ENCODE peak calls at places on chromosomes 1 and 21, in four cellular contexts. J is pancreas, U is Calu3, T is tibial nerve. I is an unnamed sample.
A peak's percentile ranks its signal among the peaks of the same experiment; 100 is the strongest.

GRCh38 chr1:177209357-177209756 is 38.6 kb downstream of the BRINP2 start:
- DNase-seq in J (peak; percentile 38), U (peak; percentile 76), T (peak; percentile 55), I (no peak)

GRCh38 chr1:158972841-158973240 is 36.9 kb upstream of the IFI16 start:
- DNase-seq in J (no peak), U (no peak), T (no peak), I (peak; percentile 9)

GRCh38 chr1:222331340-222331739 is 216.6 kb downstream of the HHIPL2 start:
- DNase-seq in J (no peak), U (no peak), T (no peak), I (no peak)

GRCh38 chr1:160217466-160218165 is 12.4 kb downstream of the PEA15 start:
- DNase-seq in J (no peak), U (no peak), T (no peak), I (no peak)

GRCh38 chr1:218967836-218968235 is 205.8 kb upstream of the LYPLAL1 start:
- DNase-seq in J (no peak), U (no peak), T (no peak), I (no peak)

GRCh38 chr1:205102404-205102803 is 18.1 kb upstream of the TMEM81 start:
- DNase-seq in J (no peak), U (no peak), T (no peak), I (no peak)

GRCh38 chr1:107139833-107140702 is 771 bp upstream of the NTNG1 start:
- DNase-seq in J (peak; percentile 26), U (peak; percentile 18), T (no peak), I (peak; percentile 55)

GRCh38 chr1:41933106-41933505 is 14.4 kb upstream of the HIVEP3 start:
- DNase-seq in J (no peak), U (no peak), T (no peak), I (no peak)

GRCh38 chr1:211589782-211590721 is 11.1 kb upstream of the SLC30A1 start:
- DNase-seq in J (no peak), U (peak; percentile 54), T (peak; percentile 80), I (no peak)

GRCh38 chr1:14228677-14229076 is 369.8 kb upstream of the KAZN start:
- DNase-seq in J (no peak), U (no peak), T (no peak), I (no peak)

GRCh38 chr1:110879758-110880606 is 7.0 kb downstream of the CD53 start:
- DNase-seq in J (no peak), U (no peak), T (no peak), I (no peak)

GRCh38 chr1:167152192-167152876 is 58.5 kb downstream of the STYXL2 start:
- DNase-seq in J (no peak), U (no peak), T (no peak), I (no peak)

GRCh38 chr1:90973897-90974798 is 47.7 kb downstream of the ZNF644 start:
- DNase-seq in J (no peak), U (no peak), T (no peak), I (no peak)

GRCh38 chr1:39001516-39002389 is 10.7 kb downstream of the AKIRIN1 start:
- DNase-seq in J (no peak), U (no peak), T (no peak), I (no peak)

GRCh38 chr1:39003787-39004186 is 12.7 kb downstream of the AKIRIN1 start:
- DNase-seq in J (no peak), U (no peak), T (no peak), I (no peak)

GRCh38 chr1:39006287-39006686 is 15.2 kb downstream of the AKIRIN1 start:
- DNase-seq in J (no peak), U (no peak), T (no peak), I (no peak)

GRCh38 chr1:39003464-39003752 is 12.3 kb downstream of the AKIRIN1 start:
- DNase-seq in J (no peak), U (no peak), T (no peak), I (no peak)

GRCh38 chr1:39006726-39007645 is 15.9 kb downstream of the AKIRIN1 start:
- DNase-seq in J (no peak), U (no peak), T (no peak), I (no peak)
- TF ChIP-seq CTCF in J (no peak), U (no peak), T (no peak), I (no peak)

GRCh38 chr1:53134042-53134485 is 8.4 kb downstream of the SLC1A7 start:
- DNase-seq in J (no peak), U (no peak), T (no peak), I (no peak)

GRCh38 chr1:53134961-53135734 is 7.3 kb downstream of the SLC1A7 start:
- DNase-seq in J (no peak), U (no peak), T (no peak), I (no peak)

GRCh38 chr1:53133261-53134041 is 9.0 kb downstream of the SLC1A7 start:
- DNase-seq in J (no peak), U (no peak), T (no peak), I (no peak)

GRCh38 chr1:53137729-53138128 is 4.7 kb downstream of the SLC1A7 start:
- DNase-seq in J (no peak), U (no peak), T (no peak), I (no peak)

GRCh38 chr1:53135735-53136114 is 6.7 kb downstream of the SLC1A7 start:
- DNase-seq in J (no peak), U (no peak), T (peak; percentile 61), I (no peak)
- TF ChIP-seq CTCF in J (no peak), U (no peak), T (no peak), I (no peak)

GRCh38 chr1:235617808-235618207 is 31.8 kb downstream of the GNG4 start:
- DNase-seq in J (no peak), U (no peak), T (no peak), I (no peak)
- TF ChIP-seq CTCF in J (no peak), U (no peak), T (no peak), I (no peak)

GRCh38 chr21:45289655-45290515 is 2.2 kb upstream of the POFUT2 start:
- DNase-seq in J (no peak), U (no peak), T (no peak), I (no peak)
- TF ChIP-seq CTCF in J (no peak), U (no peak), T (peak; percentile 20), I (peak; percentile 34)

GRCh38 chr1:116372651-116373444 is at the start of gene ATP1A1:
- DNase-seq in J (peak; percentile 99), U (peak; percentile 96), T (peak; percentile 98), I (peak; percentile 99)
- TF ChIP-seq CTCF in J (no peak), U (no peak), T (peak; percentile 35), I (no peak)

DNA sequence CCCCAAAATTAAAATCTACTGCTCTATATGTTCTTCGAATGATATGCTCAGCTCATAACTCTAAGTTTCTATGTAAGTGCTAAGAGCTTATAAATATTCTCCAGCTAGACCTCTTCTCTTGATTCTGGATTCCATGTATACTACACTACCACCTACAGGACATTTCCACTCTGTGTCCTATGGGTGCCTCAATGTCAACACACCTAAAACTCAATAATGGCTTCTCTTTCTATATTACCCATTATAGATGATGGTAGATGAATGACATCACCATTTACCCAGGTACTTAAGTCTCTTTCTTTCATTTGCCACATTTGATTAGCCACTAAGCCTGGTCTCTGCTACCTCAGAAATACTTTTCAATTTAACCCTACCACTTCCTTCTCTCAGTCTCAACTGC is 41.3 kb downstream of the TBX19 start:
- DNase-seq in J (no peak), U (peak; percentile 18), T (no peak), I (no peak)
- TF ChIP-seq CTCF in J (peak; percentile 17), U (peak; percentile 37), T (peak; percentile 24), I (no peak)

DNA sequence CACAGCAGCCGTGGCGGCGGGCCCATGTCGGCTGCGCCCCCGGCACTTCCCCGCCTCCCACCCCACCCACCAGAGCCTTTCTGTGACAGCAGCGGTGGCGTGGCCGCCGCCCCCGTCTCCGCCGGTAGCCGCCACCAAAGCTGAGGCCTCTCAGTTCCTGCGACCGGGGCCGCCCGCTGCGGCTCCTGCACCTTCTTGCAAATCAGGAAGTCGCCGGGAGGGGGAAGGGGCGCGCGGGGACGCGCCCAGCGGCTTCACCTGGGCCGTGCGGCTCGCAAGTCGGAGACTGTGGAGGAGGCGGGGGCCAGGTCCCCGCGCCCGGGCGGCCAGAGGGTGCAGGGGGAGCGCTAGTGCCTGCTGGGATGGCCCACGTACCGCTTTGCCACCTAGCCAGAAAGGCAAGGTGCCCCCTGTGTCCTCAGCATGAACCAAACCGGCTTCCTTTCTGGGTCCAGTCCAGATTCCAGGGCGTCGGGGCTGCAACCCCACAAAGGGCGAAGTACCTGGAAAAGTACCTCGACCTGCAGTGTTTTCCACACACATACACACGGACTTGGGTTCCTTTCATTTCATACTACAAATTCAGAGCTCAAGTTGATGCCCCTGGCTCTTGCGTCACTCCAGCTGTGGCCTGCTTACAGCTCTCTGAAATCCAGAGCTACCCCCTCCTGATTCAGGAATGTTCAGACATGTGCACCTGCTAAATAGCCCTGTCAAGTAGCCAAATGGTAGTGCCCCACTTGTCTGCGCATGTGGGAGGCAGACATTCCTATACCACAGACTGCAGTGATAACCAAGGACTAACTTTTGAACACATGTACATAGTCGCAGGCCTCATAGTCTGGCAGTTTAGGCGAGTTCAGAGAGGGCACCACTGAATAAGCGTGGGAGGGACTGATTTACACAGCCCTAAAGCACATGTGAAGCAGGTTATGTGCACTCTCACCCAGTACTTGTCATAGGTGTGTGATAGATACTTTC is at the start of gene DENND1B:
- DNase-seq in J (peak; percentile 84), U (peak; percentile 93), T (peak; percentile 38), I (peak; percentile 67)
- TF ChIP-seq CTCF in J (no peak), U (no peak), T (peak; percentile 17), I (no peak)